ENCODE peak calls at places on chromosomes 4 and X, in six cellular contexts. E, F, G, W, I and Y are unnamed samples.

GRCh38 chrX:96688789-96689188 is 4.1 kb downstream of the DIAPH2 start:
- DNase-seq in G (no peak), F (no peak), E (no peak), W (no peak), I (no peak), Y (no peak)

GRCh38 chr4:174631901-174632758 is 109.8 kb upstream of the HPGD start:
- DNase-seq in E (peak; percentile 62), F (peak; percentile 49), W (no peak), G (peak; percentile 57), I (no peak), Y (peak; percentile 58)

GRCh38 chr4:28435346-28435745 is 1574.7 kb downstream of the STIM2 start:
- DNase-seq in G (no peak), I (no peak), F (no peak), W (no peak), E (no peak), Y (no peak)

GRCh38 chr4:157270108-157270507 is 49.6 kb downstream of the GRIA2 start:
- DNase-seq in G (no peak), E (no peak), I (no peak), W (no peak), F (no peak), Y (no peak)

GRCh38 chr4:53777244-53777984 is 186.1 kb upstream of the LNX1 start:
- DNase-seq in W (no peak), I (no peak), G (no peak), E (peak; percentile 53), F (no peak), Y (peak; percentile 90)

GRCh38 chr4:8225290-8225625 is 26.2 kb downstream of the SH3TC1 start:
- DNase-seq in E (no peak), F (no peak), W (no peak), G (no peak), I (no peak), Y (no peak)

GRCh38 chrX:78092296-78092695 is 11.8 kb upstream of the PGK1 start:
- DNase-seq in E (peak; percentile 67), G (peak; percentile 55), I (no peak), W (no peak), F (peak; percentile 7), Y (peak; percentile 51)

GRCh38 chr4:169612869-169613859 is 781 bp upstream of the NEK1 start:
- DNase-seq in I (peak; percentile 91), E (peak; percentile 77), G (peak; percentile 79), W (peak; percentile 80), F (peak; percentile 82), Y (peak; percentile 85)

GRCh38 chr4:40525811-40526598 is 103.7 kb downstream of the RBM47 start:
- DNase-seq in E (peak; percentile 82), I (no peak), G (no peak), F (no peak), W (no peak), Y (peak; percentile 91)

GRCh38 chr4:2074588-2074987 is 15.5 kb downstream of the NAT8L start:
- DNase-seq in W (peak; percentile 39), E (no peak), F (no peak), I (peak; percentile 39), G (no peak), Y (no peak)

GRCh38 chr4:34202154-34202553 is 2042.2 kb downstream of the ARAP2 start:
- DNase-seq in W (no peak), G (no peak), I (no peak), E (no peak), F (no peak), Y (no peak)

GRCh38 chrX:9785944-9786741 is at the start of gene SHROOM2:
- DNase-seq in I (no peak), F (no peak), E (no peak), G (no peak), W (peak; percentile 66), Y (peak; percentile 11)

GRCh38 chrX:9789555-9789954 is 3.3 kb downstream of the SHROOM2 start:
- DNase-seq in F (no peak), W (no peak), I (no peak), E (no peak), G (no peak), Y (no peak)

GRCh38 chrX:9790866-9791265 is 4.6 kb downstream of the SHROOM2 start:
- DNase-seq in I (no peak), G (no peak), E (no peak), F (no peak), W (no peak), Y (peak; percentile 89)

GRCh38 chrX:9786839-9787635 is 808 bp downstream of the SHROOM2 start:
- DNase-seq in G (no peak), W (peak; percentile 69), I (no peak), E (no peak), F (no peak), Y (peak; percentile 67)

GRCh38 chrX:9788908-9789307 is 2.7 kb downstream of the SHROOM2 start:
- DNase-seq in F (no peak), I (no peak), E (peak; percentile 61), W (no peak), G (no peak), Y (peak; percentile 74)
- H3K4me3 ChIP-seq in F (no peak overlapping the region), I (no peak overlapping the region), E (no peak overlapping the region), W (no peak overlapping the region), G (no peak overlapping the region), Y (no peak overlapping the region)

DNA sequence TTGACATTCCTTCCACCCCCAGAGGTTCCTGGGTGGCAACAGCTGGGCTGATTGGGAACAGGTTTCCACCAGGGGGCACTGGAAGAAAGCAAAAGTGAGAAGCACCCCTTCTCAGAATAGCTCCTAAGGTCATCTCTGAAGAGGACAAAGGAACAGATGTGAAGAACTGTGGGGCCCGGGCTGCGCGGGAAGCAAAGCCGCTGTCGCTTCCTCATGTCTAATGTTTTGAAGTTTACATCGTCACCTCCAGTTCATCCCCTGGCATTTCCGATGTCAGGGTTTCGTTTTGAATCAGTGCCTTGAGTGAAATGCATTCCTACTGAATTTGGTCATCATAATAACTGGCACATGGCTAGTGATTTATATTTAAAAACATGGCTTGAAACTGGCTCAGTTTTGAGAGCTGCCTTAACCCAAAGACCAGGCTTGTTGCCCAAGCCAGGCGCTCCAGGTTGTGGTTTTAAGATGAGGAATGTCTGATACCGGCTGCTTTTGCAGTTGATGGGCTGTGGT is 6.1 kb downstream of the TXK start:
- DNase-seq in E (peak; percentile 64), I (peak; percentile 84), F (peak; percentile 65), W (peak; percentile 71), G (peak; percentile 88), Y (peak; percentile 87)
- TF ChIP-seq CTCF in E (peak; percentile 65), I (peak; percentile 29), F (peak; percentile 82), W (peak; percentile 62), G (peak; percentile 57), Y (peak; percentile 65)

GRCh38 chrX:48592971-48593370 is 4.3 kb upstream of the WDR13 start:
- DNase-seq in F (no peak), W (no peak), I (no peak), E (no peak), G (no peak), Y (no peak)

GRCh38 chrX:48584698-48585097 is 10.4 kb downstream of the RBM3 start:
- DNase-seq in I (no peak), W (no peak), E (no peak), F (no peak), G (no peak), Y (no peak)

GRCh38 chrX:48595929-48596328 is 1.4 kb upstream of the WDR13 start:
- DNase-seq in G (no peak), W (no peak), I (no peak), E (no peak), F (no peak), Y (no peak)

GRCh38 chrX:48589482-48590162 is 7.7 kb upstream of the WDR13 start:
- DNase-seq in E (no peak), I (no peak), G (no peak), F (no peak), W (no peak), Y (no peak)

GRCh38 chrX:48590203-48591103 is 6.8 kb upstream of the WDR13 start:
- DNase-seq in E (no peak), F (no peak), I (no peak), W (no peak), G (no peak), Y (no peak)
- H3K4me3 ChIP-seq in E (no peak overlapping the region), F (no peak overlapping the region), I (no peak overlapping the region), W (no peak overlapping the region), G (no peak overlapping the region), Y (no peak overlapping the region)

DNA sequence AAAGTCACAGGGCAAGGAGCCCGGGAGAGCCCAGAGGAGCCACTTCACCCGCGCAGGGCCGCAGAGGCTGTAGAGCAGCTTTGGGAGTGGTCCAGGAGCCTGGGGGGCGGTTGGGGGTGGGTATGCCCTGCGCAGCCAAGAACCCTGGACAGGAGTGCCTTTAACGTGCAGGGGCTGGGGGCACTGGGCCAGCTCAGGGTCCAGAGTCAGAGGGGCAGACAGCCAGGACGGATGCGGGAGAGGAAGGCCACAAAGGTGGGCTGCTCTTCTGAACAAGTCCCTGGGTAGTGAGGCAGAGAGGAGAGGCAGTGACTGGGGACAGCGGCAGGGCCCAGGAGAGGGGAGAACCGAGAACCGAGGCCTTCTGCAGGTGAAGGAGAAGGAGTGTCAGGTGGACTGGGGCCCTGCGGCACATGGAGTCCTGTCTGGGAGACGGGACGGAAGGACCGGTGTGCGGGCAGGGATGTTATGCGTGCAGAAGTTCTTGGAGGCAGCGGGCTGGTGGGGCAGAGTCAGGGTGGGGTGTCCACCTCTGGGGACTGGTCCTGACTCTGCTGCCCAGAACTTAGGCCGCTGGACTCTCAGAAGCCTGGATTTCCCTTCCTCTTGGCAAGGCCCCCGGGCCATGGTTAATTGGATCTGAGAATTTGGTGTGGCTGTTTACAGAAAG is 31.8 kb downstream of the ADRA2C start:
- DNase-seq in I (no peak), W (no peak), E (no peak), F (no peak), G (no peak), Y (no peak)
- TF ChIP-seq CTCF in I (no peak), W (no peak), E (no peak), F (no peak), G (no peak), Y (no peak)

GRCh38 chr4:77026322-77026704 is 49.5 kb downstream of the CCNI start:
- DNase-seq in E (no peak), I (no peak), G (no peak), W (no peak), F (no peak), Y (no peak)
- H3K4me3 ChIP-seq in E (no peak overlapping the region), I (no peak overlapping the region), G (no peak overlapping the region), W (no peak overlapping the region), F (no peak overlapping the region), Y (no peak overlapping the region)

DNA sequence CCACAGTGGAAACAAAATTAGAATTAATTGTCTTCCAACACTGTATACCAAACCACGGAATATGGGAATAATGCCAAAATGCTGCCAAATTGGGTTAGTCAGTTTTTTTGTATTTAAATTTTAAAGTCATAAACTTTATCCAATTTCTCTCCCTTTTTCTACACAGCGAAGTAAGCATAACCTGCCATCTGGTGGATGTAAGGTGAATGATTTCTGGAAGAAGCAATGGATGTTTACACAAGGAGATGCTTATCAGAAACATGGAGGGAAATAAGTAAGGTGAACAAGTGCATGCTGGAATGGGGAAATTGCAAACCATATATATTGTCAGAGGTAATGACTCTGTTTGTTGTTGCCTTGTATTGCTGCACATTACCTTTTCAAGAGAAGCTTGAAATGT is 691.9 kb downstream of the TECRL start:
- DNase-seq in G (peak; percentile 4), I (no peak), F (no peak), W (no peak), E (peak; percentile 45), Y (no peak)
- TF ChIP-seq CTCF in G (no peak), I (no peak), F (peak; percentile 48), W (peak; percentile 21), E (no peak), Y (no peak)

GRCh38 chrX:329291-329910 is 10.8 kb upstream of the GTPBP6 start:
- DNase-seq in F (no peak), I (no peak), W (peak; percentile 48), E (no peak), G (no peak), Y (no peak)
- H3K4me3 ChIP-seq in F (no peak overlapping the region), I (no peak overlapping the region), W (no peak overlapping the region), E (no peak overlapping the region), G (no peak overlapping the region), Y (no peak overlapping the region)